ENCODE peak calls at places on chromosomes 11 and 22, in nine cellular contexts. S is stomach; F is pancreas; I is right atrium auricular region; D is body of pancreas; J is GM23338; M is PC-9; G is uterus; X is CD8-positive, alpha-beta T cell. W is an unnamed sample. For H3K27me3, the result is how much of the 10 kb centered on the place peaks cover.

GRCh38 chr11:33317662-33318061 is 60.5 kb downstream of the HIPK3 start:
- DNase-seq in S (no peak), F (no peak), I (no peak), D (no peak), J (no peak), M (no peak), G (no peak), X (no peak), W (no peak)

GRCh38 chr11:74449369-74449931 is 17.9 kb downstream of the KCNE3 start:
- DNase-seq in S (peak), F (no peak), I (no peak), D (peak), J (peak), M (peak), G (peak), X (peak), W (peak)

GRCh38 chr22:29641781-29642355 is 38.4 kb downstream of the NF2 start:
- DNase-seq in S (no peak), F (no peak), I (no peak), D (no peak), J (no peak), M (no peak), G (no peak), X (no peak), W (no peak)

GRCh38 chr11:92986585-92986984 is 17.1 kb downstream of the MTNR1B start:
- DNase-seq in S (no peak), F (no peak), I (no peak), D (no peak), J (no peak), M (no peak), G (no peak), X (no peak), W (no peak)

GRCh38 chr11:13343931-13344717 is 66.5 kb downstream of the BMAL1 start:
- DNase-seq in S (peak), F (peak), I (peak), D (peak), J (peak), M (peak), G (peak), X (peak), W (no peak)

GRCh38 chr11:59556883-59557205 is 45.5 kb downstream of the OR4D9 start:
- DNase-seq in S (no peak), F (no peak), I (no peak), D (no peak), J (peak), M (peak), G (no peak), X (no peak), W (no peak)

GRCh38 chr11:64230209-64230984 is at the start of gene DNAJC4:
- DNase-seq in S (peak), F (peak), I (peak), D (peak), J (peak), M (peak), G (peak), X (peak), W (peak)

GRCh38 chr11:126799974-126800373 is 200.6 kb downstream of the KIRREL3 start:
- DNase-seq in S (no peak), F (no peak), I (no peak), D (no peak), J (no peak), M (no peak), G (no peak), X (no peak), W (peak)

GRCh38 chr11:66317766-66318575 is 1.1 kb upstream of the CD248 start:
- DNase-seq in S (peak), F (no peak), I (peak), D (peak), J (peak), M (no peak), G (peak), X (peak), W (no peak)

GRCh38 chr11:46105902-46106301 is 15.4 kb downstream of the PHF21A start:
- DNase-seq in S (no peak), F (no peak), I (no peak), D (no peak), J (no peak), M (no peak), G (no peak), X (no peak), W (no peak)

GRCh38 chr11:72075109-72075508 is 5.2 kb downstream of the NUMA1 start:
- DNase-seq in S (no peak), F (no peak), I (no peak), D (peak), J (peak), M (no peak), G (no peak), X (no peak), W (no peak)

GRCh38 chr11:93603671-93604070 is 57.8 kb upstream of the CEP295 start:
- DNase-seq in S (no peak), F (no peak), I (no peak), D (no peak), J (no peak), M (no peak), G (no peak), X (no peak), W (no peak)

GRCh38 chr22:28952857-28953256 is 69.5 kb downstream of the ZNRF3 start:
- DNase-seq in S (no peak), F (no peak), I (no peak), D (no peak), J (no peak), M (no peak), G (no peak), X (no peak), W (peak)

GRCh38 chr11:67282155-67282875 is 6.8 kb upstream of the ANKRD13D start:
- DNase-seq in S (no peak), F (peak), I (no peak), D (no peak), J (no peak), M (no peak), G (no peak), X (no peak), W (no peak)

GRCh38 chr22:18110194-18110943 is at the start of gene TUBA8:
- DNase-seq in S (peak), F (peak), I (no peak), D (peak), J (peak), M (no peak), G (peak), X (peak), W (no peak)

GRCh38 chr22:30444632-30445437 is 19.3 kb downstream of the MTFP1 start:
- DNase-seq in S (peak), F (peak), I (no peak), D (peak), J (peak), M (no peak), G (no peak), X (peak), W (no peak)

GRCh38 chr11:78218707-78219492 is 30.2 kb downstream of the USP35 start:
- DNase-seq in S (no peak), F (no peak), I (no peak), D (no peak), J (no peak), M (no peak), G (no peak), X (no peak), W (no peak)

GRCh38 chr22:26585104-26585790 is 4.7 kb downstream of the TPST2 start:
- DNase-seq in S (peak), F (peak), I (peak), D (peak), J (no peak), M (peak), G (peak), X (no peak), W (peak)

GRCh38 chr11:122656073-122656630 is 630 bp downstream of the UBASH3B start:
- DNase-seq in S (peak), F (peak), I (no peak), D (peak), J (peak), M (peak), G (peak), X (peak), W (no peak)

GRCh38 chr11:40292636-40293585 is 1166.5 kb downstream of the LRRC4C start:
- DNase-seq in S (no peak), F (no peak), I (no peak), D (no peak), J (peak), M (no peak), G (peak), X (no peak), W (no peak)

GRCh38 chr11:119034813-119035212 is 4.1 kb upstream of the SLC37A4 start:
- DNase-seq in S (no peak), F (no peak), I (no peak), D (no peak), J (no peak), M (no peak), G (no peak), X (no peak), W (no peak)

GRCh38 chr11:130121430-130121978 is 38.1 kb upstream of the ST14 start:
- DNase-seq in S (no peak), F (no peak), I (no peak), D (no peak), J (no peak), M (no peak), G (no peak), X (peak), W (no peak)

GRCh38 chr11:64348611-64349387 is 8.8 kb downstream of the CCDC88B start:
- DNase-seq in S (no peak), F (no peak), I (no peak), D (no peak), J (peak), M (no peak), G (no peak), X (no peak), W (no peak)

GRCh38 chr11:65489061-65489705 is 9.7 kb upstream of the MALAT1 start:
- DNase-seq in S (no peak), F (peak), I (no peak), D (peak), J (peak), M (peak), G (peak), X (no peak), W (peak)

GRCh38 chr11:1054143-1055108 is 17.9 kb upstream of the MUC6 start:
- DNase-seq in S (peak), F (peak), I (no peak), D (no peak), J (no peak), M (no peak), G (no peak), X (no peak), W (no peak)
- TF ChIP-seq CTCF in S (no peak), F (no peak), I (no peak), D (no peak), J (no peak), M (no peak), G (no peak), X (no peak), W (no peak)

GRCh38 chr22:32589007-32589406 is 114.4 kb downstream of the FBXO7 start:
- DNase-seq in S (no peak), F (no peak), I (peak), D (peak), J (no peak), M (no peak), G (no peak), X (no peak), W (no peak)

GRCh38 chr22:32587449-32587848 is 112.8 kb downstream of the FBXO7 start:
- DNase-seq in S (no peak), F (no peak), I (peak), D (peak), J (no peak), M (no peak), G (peak), X (no peak), W (no peak)

GRCh38 chr22:32590556-32590955 is 115.9 kb downstream of the FBXO7 start:
- DNase-seq in S (no peak), F (no peak), I (no peak), D (no peak), J (no peak), M (peak), G (no peak), X (no peak), W (no peak)

GRCh38 chr22:32588063-32588462 is 113.5 kb downstream of the FBXO7 start:
- DNase-seq in S (no peak), F (no peak), I (no peak), D (no peak), J (no peak), M (no peak), G (no peak), X (no peak), W (no peak)

DNA sequence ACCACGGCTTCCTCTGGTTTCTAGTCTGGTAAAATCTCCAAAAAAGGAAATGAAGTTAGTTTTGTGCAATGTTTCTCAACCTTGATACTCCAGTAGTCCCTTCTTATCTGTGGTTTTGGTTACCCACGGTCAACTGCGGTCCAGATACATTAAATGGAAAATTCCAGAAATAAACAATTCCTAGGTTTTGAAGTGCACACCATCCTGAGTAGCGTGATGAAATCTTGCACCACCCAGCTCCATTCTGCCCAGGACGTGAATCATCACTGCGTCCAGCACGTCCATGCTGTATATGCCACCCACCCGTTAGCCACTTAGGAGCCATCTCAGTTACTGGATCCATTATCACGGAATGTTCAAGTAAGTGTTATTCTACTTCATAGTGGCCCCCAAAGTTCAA is 117.0 kb downstream of the FBXO7 start:
- DNase-seq in S (no peak), F (no peak), I (no peak), D (no peak), J (no peak), M (no peak), G (no peak), X (no peak), W (peak)
- H3K4me3 ChIP-seq in S (no peak), F (no peak), I (no peak), D (no peak), J (no peak), M (no peak), G (no peak), X (no peak), W (no peak)

DNA sequence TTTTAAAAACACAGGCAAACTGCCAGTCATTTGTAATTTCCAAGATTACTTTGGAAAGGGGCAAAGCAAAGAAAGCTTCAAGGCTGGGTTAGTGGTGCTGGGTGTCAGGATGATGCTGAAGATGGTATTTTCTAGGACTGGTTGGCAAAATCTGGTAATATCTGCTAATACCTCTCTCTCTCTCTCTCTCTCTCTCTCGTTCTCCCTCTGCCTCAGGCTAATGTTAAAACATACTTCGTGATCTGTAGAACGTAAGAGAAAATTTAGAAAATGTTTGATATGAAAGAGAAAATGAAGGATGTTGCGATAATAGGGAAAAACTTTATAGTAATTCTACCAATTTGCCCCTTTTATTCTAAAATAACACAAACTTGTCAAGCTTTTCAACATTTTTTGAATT is 9.4 kb upstream of the LGR4 start:
- DNase-seq in S (no peak), F (no peak), I (no peak), D (no peak), J (no peak), M (no peak), G (no peak), X (no peak), W (no peak)
- H3K27me3 ChIP-seq in S (under half), F (under half), I (under half), D (under half), J (under half), M (under half), G (under half), X (under half), W (under half)

GRCh38 chr22:50516068-50516467 is 8.0 kb downstream of the NCAPH2 start:
- DNase-seq in S (no peak), F (no peak), I (no peak), D (no peak), J (no peak), M (no peak), G (no peak), X (no peak), W (no peak)

GRCh38 chr22:50517495-50518260 is 7.7 kb downstream of the SCO2 start:
- DNase-seq in S (no peak), F (no peak), I (no peak), D (no peak), J (no peak), M (no peak), G (no peak), X (no peak), W (no peak)

GRCh38 chr22:50508897-50509296 is 873 bp downstream of the NCAPH2 start:
- DNase-seq in S (no peak), F (no peak), I (no peak), D (no peak), J (no peak), M (no peak), G (no peak), X (no peak), W (no peak)

GRCh38 chr22:50516891-50517290 is 8.5 kb downstream of the SCO2 start:
- DNase-seq in S (no peak), F (no peak), I (no peak), D (no peak), J (no peak), M (no peak), G (no peak), X (no peak), W (no peak)

DNA sequence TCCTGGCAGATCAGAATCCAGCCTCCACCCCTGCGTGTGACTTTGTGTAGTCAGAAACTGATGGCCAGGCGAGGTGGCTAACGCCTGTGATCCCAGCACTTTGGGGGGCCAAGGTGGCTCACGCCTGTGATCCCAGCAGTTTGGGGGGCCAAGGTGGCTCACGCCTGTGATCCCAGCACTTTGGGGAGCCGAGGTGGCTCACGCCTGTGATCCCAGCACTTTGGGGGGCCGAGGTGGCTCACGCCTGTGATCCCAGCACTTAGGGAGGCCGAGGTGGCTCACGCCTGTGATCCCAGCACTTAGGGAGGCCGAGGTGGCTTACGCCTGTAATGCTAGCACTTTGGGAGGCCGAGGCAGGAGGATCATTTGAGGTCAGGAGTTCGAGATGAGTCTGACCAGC is 5.2 kb downstream of the NCAPH2 start:
- DNase-seq in S (no peak), F (no peak), I (no peak), D (no peak), J (no peak), M (no peak), G (no peak), X (no peak), W (no peak)
- TF ChIP-seq CTCF in S (no peak), F (no peak), I (no peak), D (no peak), J (no peak), M (no peak), G (no peak), X (no peak), W (no peak)

DNA sequence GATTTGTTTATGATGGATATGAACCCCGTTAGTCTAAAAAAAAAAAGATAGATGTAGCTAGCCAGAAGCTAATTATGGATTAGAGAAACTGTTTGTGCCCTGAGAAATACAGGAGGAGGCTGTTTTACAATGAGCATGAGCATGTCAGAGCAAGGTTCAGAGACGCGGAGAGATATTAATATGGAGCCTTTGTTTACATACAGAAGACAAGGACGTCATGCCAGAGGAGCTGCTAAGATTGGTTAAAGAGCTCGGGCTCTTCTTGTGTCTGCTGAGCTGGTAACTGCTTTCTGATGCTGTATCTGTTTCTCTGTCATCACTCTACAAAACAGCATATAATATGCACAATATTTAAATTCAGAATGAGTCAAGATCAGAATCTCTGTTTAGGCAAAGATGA is 24.9 kb upstream of the CCDC89 start:
- DNase-seq in S (no peak), F (no peak), I (no peak), D (no peak), J (no peak), M (no peak), G (no peak), X (no peak), W (no peak)
- H3K4me3 ChIP-seq in S (no peak), F (no peak), I (no peak), D (no peak), J (no peak), M (no peak), G (no peak), X (no peak), W (no peak)

DNA sequence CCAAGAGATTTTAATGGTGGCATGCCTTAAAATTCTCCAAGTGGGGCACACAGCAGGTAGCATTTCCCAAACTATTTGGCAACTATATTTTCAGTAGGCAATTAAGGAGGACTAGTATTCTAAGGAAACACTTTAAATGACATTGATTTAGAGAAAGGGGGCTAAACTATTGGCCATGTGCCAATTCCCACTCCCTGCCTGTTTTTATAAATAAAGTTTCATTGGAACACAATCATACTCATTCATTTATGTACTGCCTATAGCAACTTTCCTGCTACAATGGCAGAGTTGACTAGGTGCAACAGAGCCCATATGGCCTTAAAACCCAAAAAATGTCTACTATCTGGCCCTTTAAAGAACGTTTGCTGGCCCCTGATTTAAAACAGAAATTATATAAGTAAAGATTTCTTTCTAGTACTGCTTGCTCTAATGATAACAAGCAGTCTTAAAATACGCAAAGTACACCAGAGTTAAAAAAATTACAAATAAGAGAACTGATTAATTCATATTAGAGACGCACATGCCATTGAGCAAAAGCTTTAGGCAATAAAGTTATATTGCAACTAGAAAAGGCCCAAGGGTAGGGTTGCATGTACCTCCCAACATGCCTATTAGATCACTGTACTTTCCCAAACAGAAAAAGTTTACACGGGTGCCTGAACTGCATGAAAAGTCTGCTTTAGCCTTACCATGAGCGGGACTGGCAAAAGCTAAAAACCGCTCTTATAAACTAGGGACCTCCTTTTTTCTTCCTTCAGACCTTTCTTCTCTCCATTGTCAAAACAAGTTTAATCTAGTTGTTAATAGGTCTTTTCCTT is 14.2 kb downstream of the E2F8 start:
- DNase-seq in S (no peak), F (no peak), I (no peak), D (no peak), J (no peak), M (no peak), G (no peak), X (no peak), W (no peak)
- H3K27me3 ChIP-seq in S (under half), F (under half), I (under half), D (under half), J (under half), M (under half), G (under half), X (under half), W (under half)

GRCh38 chr11:76233936-76234703 is 27.8 kb upstream of the WNT11 start:
- DNase-seq in S (no peak), F (peak), I (peak), D (peak), J (peak), M (peak), G (peak), X (peak), W (no peak)
- TF ChIP-seq CTCF in S (no peak), F (no peak), I (no peak), D (no peak), J (no peak), M (no peak), G (no peak), X (no peak), W (no peak)

GRCh38 chr11:128905345-128906184 is 14.4 kb downstream of the KCNJ5 start:
- DNase-seq in S (peak), F (peak), I (no peak), D (peak), J (peak), M (peak), G (peak), X (peak), W (no peak)
- H3K4me3 ChIP-seq in S (peak), F (peak), I (peak), D (peak), J (peak), M (peak), G (peak), X (peak), W (peak)

W was measured in BJ.